ENCODE peak calls at places on chromosomes 1 and 21, in seven cellular contexts. K is A172; J is NCI-H2081; H is NT2/D1; M is activated T-helper 1 cell treated with anti-CD3 and anti-CD28 coated beads, Interleukin-12 subunit alpha, Interleukin-12 subunit beta, Interleukin-2, Interleukin-4 antibody, amounts not matched to agents 30 ng/mL and 10 ng/mL and 1 ng/mL, durations not matched to agents 14 hours and 24 hours and 36 hours; O is sciatic nerve; S is stimulated activated CD4-positive, alpha-beta T cell treated with anti-CD3 and anti-CD28 coated beads, Interleukin-4, amount 100 ng/mL, for 4 hours. V is an unnamed sample.

GRCh38 chr1:29650476-29650875 is 414.2 kb downstream of the PTPRU start:
- DNase-seq in K (no peak), H (no peak), O (peak; percentile 23), M (no peak), S (no peak), J (no peak), V (no peak)

GRCh38 chr1:113226118-113226517 is 153.1 kb downstream of the LRIG2 start:
- DNase-seq in S (no peak), M (no peak), H (no peak), O (no peak), K (no peak), J (no peak), V (peak; percentile 38)

GRCh38 chr1:31007462-31007991 is 58.0 kb downstream of the PUM1 start:
- DNase-seq in J (no peak), K (peak; percentile 25), S (no peak), O (no peak), H (no peak), M (no peak), V (peak; percentile 13)

GRCh38 chr1:160148121-160148520 is 3.3 kb upstream of the ATP1A4 start:
- DNase-seq in J (no peak), M (no peak), H (no peak), O (no peak), K (no peak), S (no peak), V (no peak)

GRCh38 chr1:2098301-2098698 is 48.1 kb downstream of the PRKCZ start:
- DNase-seq in H (no peak), S (no peak), O (no peak), M (no peak), J (no peak), K (no peak), V (peak; percentile 29)

GRCh38 chr1:64471218-64471719 is 1.3 kb downstream of the CACHD1 start:
- DNase-seq in M (no peak), O (peak; percentile 53), K (no peak), S (peak; percentile 10), H (no peak), J (no peak), V (no peak)

GRCh38 chr1:109984190-109984455 is 442 bp upstream of the AHCYL1 start:
- DNase-seq in K (no peak), S (no peak), O (no peak), H (no peak), J (no peak), M (no peak), V (no peak)

GRCh38 chr1:71351438-71351837 is 270.6 kb upstream of the ZRANB2 start:
- DNase-seq in S (no peak), O (no peak), K (no peak), J (no peak), M (no peak), H (no peak), V (no peak)

GRCh38 chr21:29114765-29115164 is 15.7 kb upstream of the MAP3K7CL start:
- DNase-seq in M (no peak), J (no peak), H (peak; percentile 64), S (no peak), K (peak; percentile 93), O (no peak), V (no peak)

GRCh38 chr21:33064623-33064996 is 5.3 kb upstream of the OLIG1 start:
- DNase-seq in K (no peak), O (no peak), S (no peak), J (no peak), M (no peak), H (no peak), V (no peak)

GRCh38 chr1:167077128-167077867 is 12.9 kb downstream of the GPA33 start:
- DNase-seq in M (no peak), S (no peak), H (no peak), J (no peak), K (no peak), O (no peak), V (no peak)

V was measured in myocyte.